ENCODE peak calls at places on chromosome 18, in four cellular contexts. E is A549, S is sigmoid colon, Y is GM12892. B is an unnamed sample.

GRCh38 chr18:62339106-62339988 is 14.2 kb downstream of the TNFRSF11A start:
- DNase-seq in Y (no peak), E (peak), S (no peak), B (no peak)

GRCh38 chr18:12686100-12686499 is 16.4 kb downstream of the CEP76 start:
- DNase-seq in E (peak), Y (no peak), S (no peak), B (no peak)

GRCh38 chr18:21369146-21369545 is 127.1 kb downstream of the GREB1L start:
- DNase-seq in Y (no peak), S (no peak), E (peak), B (no peak)

GRCh38 chr18:9321017-9321452 is 13.5 kb upstream of the TWSG1 start:
- DNase-seq in Y (no peak), E (no peak), S (no peak), B (no peak)

GRCh38 chr18:5066380-5066977 is 130.6 kb downstream of the AKAIN1 start:
- DNase-seq in E (peak), Y (no peak), S (no peak), B (no peak)

GRCh38 chr18:21444465-21445023 is 156.0 kb downstream of the ESCO1 start:
- DNase-seq in E (peak), Y (peak), S (no peak), B (peak)

GRCh38 chr18:50268022-50268747 is 1.9 kb upstream of the CFAP53 start:
- DNase-seq in Y (peak), S (peak), E (peak), B (peak)

GRCh38 chr18:77098554-77099174 is 33.9 kb downstream of the MBP start:
- DNase-seq in Y (no peak), S (no peak), E (no peak), B (no peak)

GRCh38 chr18:43571078-43571689 is 293.9 kb upstream of the SYT4 start:
- DNase-seq in S (no peak), Y (no peak), E (peak), B (no peak)

GRCh38 chr18:35694803-35695202 is 113.3 kb downstream of the GALNT1 start:
- DNase-seq in Y (no peak), S (no peak), E (no peak), B (no peak)

GRCh38 chr18:25111382-25112070 is 240.4 kb downstream of the ZNF521 start:
- DNase-seq in Y (no peak), E (no peak), S (no peak), B (no peak)

GRCh38 chr18:31739651-31740050 is 21.0 kb downstream of the SLC25A52 start:
- DNase-seq in S (no peak), E (no peak), Y (no peak), B (no peak)

GRCh38 chr18:74447404-74448152 is 9.5 kb downstream of the DIPK1C start:
- DNase-seq in S (no peak), E (no peak), Y (no peak), B (no peak)

GRCh38 chr18:37572736-37573135 is 7.1 kb upstream of the CELF4 start:
- DNase-seq in E (no peak), S (no peak), Y (no peak), B (no peak)

GRCh38 chr18:44602845-44603244 is 77.8 kb upstream of the SETBP1 start:
- DNase-seq in E (no peak), S (no peak), Y (no peak), B (no peak)

GRCh38 chr18:9353596-9353995 is 19.0 kb downstream of the TWSG1 start:
- DNase-seq in S (no peak), E (no peak), Y (peak), B (peak)

GRCh38 chr18:23099621-23100020 is 35.7 kb upstream of the CABLES1 start:
- DNase-seq in E (peak), Y (no peak), S (no peak), B (no peak)

GRCh38 chr18:50638623-50639398 is 78.9 kb downstream of the MAPK4 start:
- DNase-seq in Y (no peak), E (no peak), S (no peak), B (no peak)

GRCh38 chr18:34789768-34790344 is 79.8 kb downstream of the DTNA start:
- DNase-seq in S (no peak), Y (no peak), E (no peak), B (no peak)

GRCh38 chr18:31042391-31043181 is at the start of gene DSC3:
- DNase-seq in Y (no peak), S (no peak), E (peak), B (no peak)

GRCh38 chr18:3380384-3380961 is 69.5 kb upstream of the TGIF1 start:
- DNase-seq in E (peak), S (no peak), Y (no peak), B (no peak)

GRCh38 chr18:23661735-23662308 is 889 bp downstream of the ANKRD29 start:
- DNase-seq in E (no peak), S (no peak), Y (no peak), B (no peak)

DNA sequence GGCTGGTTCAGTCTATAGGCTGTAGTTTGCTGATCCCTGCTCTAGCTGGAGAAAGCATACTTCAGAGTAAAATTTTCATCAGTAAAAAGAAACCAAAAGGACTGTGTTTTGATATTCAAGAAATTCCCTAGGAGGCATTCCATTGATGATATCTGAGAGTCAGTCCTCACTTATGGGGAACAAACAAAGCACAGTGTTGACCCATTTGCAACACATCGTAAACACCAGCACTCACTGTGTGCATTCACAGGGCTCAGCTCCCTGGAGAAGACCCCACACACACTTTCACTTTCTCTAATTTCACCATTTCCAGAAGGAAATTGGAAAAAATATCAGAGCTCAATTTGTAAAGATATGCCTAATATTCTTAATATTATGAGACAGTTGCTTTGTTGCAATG is 147.1 kb downstream of the PIEZO2 start:
- DNase-seq in Y (no peak), S (no peak), E (no peak), B (no peak)
- TF ChIP-seq POLR2A in Y (no peak), S (no peak), E (no peak), B (no peak)

GRCh38 chr18:28174181-28174906 is 2.6 kb downstream of the CDH2 start:
- DNase-seq in S (no peak), E (no peak), Y (no peak), B (no peak)
- TF ChIP-seq POLR2A in S (no peak), E (no peak), Y (no peak), B (no peak)

GRCh38 chr18:7566587-7567486 is at the start of gene PTPRM:
- DNase-seq in S (peak), E (peak), Y (peak), B (peak)
- TF ChIP-seq POLR2A in S (no peak), E (peak), Y (no peak), B (no peak)

GRCh38 chr18:48085781-48086487 is 155.5 kb upstream of the SMAD2 start:
- DNase-seq in S (no peak), E (no peak), Y (no peak), B (no peak)
- TF ChIP-seq POLR2A in S (no peak), E (no peak), Y (no peak), B (no peak)

GRCh38 chr18:57668021-57668420 is 46.4 kb upstream of the NARS1 start:
- DNase-seq in S (no peak), Y (no peak), E (no peak), B (no peak)
- TF ChIP-seq POLR2A in S (no peak), Y (no peak), E (no peak), B (no peak)

GRCh38 chr18:55322176-55322735 is 265.7 kb downstream of the TCF4 start:
- DNase-seq in S (peak), E (peak), Y (peak), B (no peak)
- TF ChIP-seq POLR2A in S (peak), E (no peak), Y (peak), B (peak)

GRCh38 chr18:58535340-58536186 is 93.3 kb downstream of the ALPK2 start:
- DNase-seq in Y (no peak), S (no peak), E (no peak), B (no peak)
- TF ChIP-seq POLR2A in Y (peak), S (no peak), E (no peak), B (peak)

GRCh38 chr18:6327895-6328623 is 86.7 kb downstream of the L3MBTL4 start:
- DNase-seq in S (no peak), E (no peak), Y (no peak), B (no peak)

GRCh38 chr18:6336239-6336638 is 78.5 kb downstream of the L3MBTL4 start:
- DNase-seq in E (no peak), S (no peak), Y (no peak), B (no peak)

GRCh38 chr18:6328624-6329016 is 86.1 kb downstream of the L3MBTL4 start:
- DNase-seq in E (no peak), S (no peak), Y (no peak), B (no peak)

GRCh38 chr18:6331872-6332271 is 82.8 kb downstream of the L3MBTL4 start:
- DNase-seq in S (no peak), Y (no peak), E (no peak), B (no peak)

DNA sequence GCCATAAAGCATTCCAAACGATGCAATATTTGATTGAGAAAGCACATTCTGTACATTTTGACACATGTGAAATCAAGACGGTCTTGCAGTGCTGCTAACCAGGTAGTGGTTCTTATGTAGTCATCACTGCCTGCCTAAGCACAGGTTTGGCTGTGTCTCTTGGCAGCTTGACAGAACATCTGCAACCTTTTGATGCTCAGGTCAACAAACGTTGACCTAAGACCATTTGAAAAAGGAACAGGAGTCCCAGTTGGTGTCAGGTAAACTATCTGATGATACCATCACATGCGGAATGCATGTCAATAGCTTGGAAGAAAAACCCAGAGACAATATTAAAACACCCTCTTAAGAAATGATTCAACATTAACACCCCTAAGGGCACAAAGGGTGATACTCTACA is 80.7 kb downstream of the L3MBTL4 start:
- DNase-seq in E (no peak), Y (no peak), S (no peak), B (no peak)
- TF ChIP-seq POLR2A in E (no peak), Y (no peak), S (no peak), B (no peak)

DNA sequence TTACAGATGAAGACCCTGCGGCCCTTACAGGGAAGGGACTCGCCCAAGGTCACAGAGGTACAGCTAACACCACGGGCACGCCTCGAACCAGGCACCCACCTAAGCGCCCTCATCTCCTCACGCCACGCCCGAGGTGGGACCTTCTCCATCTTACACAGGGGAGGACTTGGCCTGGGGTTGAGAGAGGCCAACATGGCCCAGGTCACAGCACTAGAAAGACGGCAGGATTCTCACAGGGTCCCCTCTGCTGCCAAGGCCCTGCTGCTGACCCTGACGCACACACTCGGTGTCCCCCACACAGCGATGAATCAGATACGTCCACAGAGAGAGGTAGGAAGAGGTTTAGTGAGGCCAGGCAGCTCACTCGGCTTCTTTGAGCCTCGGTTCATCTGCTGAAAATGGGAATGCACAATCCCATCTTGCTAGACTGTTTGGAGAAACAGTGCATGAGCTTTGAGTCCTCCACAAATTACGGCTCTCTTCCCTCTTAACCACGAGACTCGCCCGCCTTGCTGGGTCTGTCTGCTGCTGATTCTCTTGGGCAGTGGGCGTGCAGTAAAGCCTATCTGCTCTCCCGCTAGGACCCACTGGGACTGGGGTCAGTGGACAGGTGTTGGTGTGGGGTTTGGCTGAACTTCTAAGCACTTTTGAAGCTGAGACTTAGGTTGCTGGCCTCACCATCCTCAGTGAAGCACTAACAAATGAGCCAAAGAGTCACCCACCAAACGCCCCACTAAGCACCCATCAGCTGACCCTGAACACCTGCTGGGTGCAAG is 79.2 kb downstream of the SMAD7 start:
- DNase-seq in E (no peak), S (no peak), Y (no peak), B (no peak)
- TF ChIP-seq POLR2A in E (no peak), S (no peak), Y (no peak), B (no peak)

DNA sequence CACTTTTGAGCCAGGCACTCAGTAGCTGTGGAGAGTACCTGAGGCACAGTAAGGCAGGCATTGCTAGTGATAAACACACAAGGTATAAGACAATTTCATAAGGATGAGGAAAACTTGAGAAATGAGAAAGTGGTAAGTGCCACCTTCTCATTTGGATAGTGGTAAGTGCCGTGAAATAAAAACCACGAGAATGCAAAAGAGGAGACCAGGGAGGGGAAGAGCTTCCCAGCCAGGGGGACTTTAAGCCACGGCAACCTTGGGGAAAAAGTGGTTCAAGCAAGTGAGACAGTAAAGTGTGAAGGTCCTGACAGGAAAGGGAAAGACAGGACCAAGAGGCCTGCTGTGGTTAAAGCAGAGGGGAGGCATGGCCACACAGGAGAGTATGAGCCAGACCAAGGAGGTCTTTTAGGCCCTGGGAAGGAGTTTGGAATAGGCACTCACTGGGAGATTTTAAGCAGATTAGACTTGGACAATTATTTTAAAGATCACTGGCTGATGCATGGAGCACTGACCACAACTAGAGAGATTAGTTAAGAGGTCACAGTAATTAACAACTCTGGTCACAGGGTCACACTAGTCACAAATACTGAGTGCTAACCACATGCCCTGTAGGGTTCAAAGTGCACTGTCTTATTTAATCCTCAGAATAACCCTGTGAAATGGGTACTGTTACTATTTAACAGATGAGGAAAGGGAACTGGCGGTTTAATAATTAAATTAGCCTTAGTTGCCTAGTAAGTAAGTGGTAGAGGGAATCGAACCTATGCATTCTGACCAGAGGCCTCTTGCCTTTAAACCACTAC is 50.1 kb downstream of the THOC1 start:
- DNase-seq in E (no peak), S (no peak), Y (no peak), B (no peak)
- TF ChIP-seq POLR2A in E (no peak), S (no peak), Y (no peak), B (no peak)